ENCODE peak calls at places on chromosome 6, in five cellular contexts. B, M, H, Z and R are unnamed samples.
A peak's percentile ranks its signal among the peaks of the same experiment; 100 is the strongest.

GRCh38 chr6:36386495-36387439 is 702 bp downstream of the ETV7 start:
- DNase-seq in B (peak; percentile 74), M (peak; percentile 79), H (peak; percentile 33), Z (peak; percentile 43), R (peak; percentile 57)

GRCh38 chr6:54856137-54856536 is 9.6 kb downstream of the FAM83B start:
- DNase-seq in B (no peak), M (no peak), H (peak; percentile 33), Z (peak; percentile 44), R (peak; percentile 71)

GRCh38 chr6:121844898-121845297 is 409.5 kb downstream of the GJA1 start:
- DNase-seq in B (no peak), M (no peak), H (no peak), Z (no peak), R (no peak)

GRCh38 chr6:137829641-137830083 is 37.4 kb upstream of the TNFAIP3 start:
- DNase-seq in B (no peak), M (peak; percentile 52), H (no peak), Z (no peak), R (no peak)

GRCh38 chr6:155121699-155122098 is 126.6 kb downstream of the TIAM2 start:
- DNase-seq in B (no peak), M (peak; percentile 30), H (no peak), Z (no peak), R (no peak)

GRCh38 chr6:131023834-131024504 is 39.1 kb downstream of the EPB41L2 start:
- DNase-seq in B (peak; percentile 69), M (peak; percentile 95), H (no peak), Z (no peak), R (no peak)

GRCh38 chr6:26271640-26272090 is 93.3 kb upstream of the BTN3A2 start:
- DNase-seq in B (no peak), M (no peak), H (no peak), Z (no peak), R (no peak)

GRCh38 chr6:38307730-38308129 is 332.0 kb downstream of the BTBD9 start:
- DNase-seq in B (no peak), M (no peak), H (no peak), Z (no peak), R (no peak)

GRCh38 chr6:158040051-158040803 is 58.6 kb downstream of the SYNJ2 start:
- DNase-seq in B (peak; percentile 99), M (peak; percentile 100), H (peak; percentile 56), Z (no peak), R (no peak)

GRCh38 chr6:111732390-111732789 is 126.7 kb upstream of the TRAF3IP2 start:
- DNase-seq in B (no peak), M (no peak), H (no peak), Z (no peak), R (no peak)

GRCh38 chr6:54285595-54285994 is 22.6 kb upstream of the TINAG start:
- DNase-seq in B (no peak), M (no peak), H (no peak), Z (no peak), R (no peak)